ENCODE peak calls at places on chromosomes 11 and 22, in four cellular contexts. H is GM13976, P is fibroblast of lung, L is AG04450. O is an unnamed sample.

GRCh38 chr11:133952199-133953190 is 4.3 kb downstream of the IGSF9B start:
- DNase-seq in H (no peak), P (no peak), L (no peak), O (no peak)

GRCh38 chr22:42388130-42388797 is 43.9 kb downstream of the NFAM1 start:
- DNase-seq in H (no peak), L (no peak), P (peak), O (no peak)

GRCh38 chr11:115503083-115503885 is 931 bp downstream of the CADM1 start:
- DNase-seq in L (no peak), H (peak), P (peak), O (peak)

GRCh38 chr11:125164422-125165110 is at the start of gene PKNOX2:
- DNase-seq in L (no peak), H (peak), P (peak), O (peak)

GRCh38 chr11:130389315-130389935 is 39.0 kb downstream of the ADAMTS8 start:
- DNase-seq in P (no peak), L (no peak), H (no peak), O (no peak)

GRCh38 chr11:116874251-116874650 is 36.8 kb upstream of the APOA1 start:
- DNase-seq in P (peak), L (no peak), H (no peak), O (no peak)

GRCh38 chr11:8167796-8168195 is 1.0 kb downstream of the RIC3 start:
- DNase-seq in P (peak), H (no peak), L (no peak), O (no peak)

GRCh38 chr22:37427128-37427710 is at the start of gene ELFN2:
- DNase-seq in P (peak), L (no peak), H (no peak), O (no peak)

GRCh38 chr11:62264004-62264403 is 6.0 kb upstream of the SCGB2A2 start:
- DNase-seq in L (no peak), P (no peak), H (no peak), O (no peak)

GRCh38 chr11:102115557-102115956 is 5.3 kb downstream of the YAP1 start:
- DNase-seq in H (no peak), P (peak), L (no peak), O (no peak)

GRCh38 chr11:78313898-78314297 is 103.7 kb downstream of the GAB2 start:
- DNase-seq in H (no peak), L (no peak), P (no peak), O (no peak)

GRCh38 chr11:95641506-95641905 is 148.1 kb downstream of the FAM76B start:
- DNase-seq in L (no peak), P (no peak), H (peak), O (no peak)

GRCh38 chr11:69919659-69920499 is 100.7 kb upstream of the FGF3 start:
- DNase-seq in H (no peak), P (no peak), L (no peak), O (no peak)

GRCh38 chr11:19922689-19923035 is 210.0 kb downstream of the NAV2 start:
- DNase-seq in H (no peak), L (no peak), P (peak), O (no peak)

GRCh38 chr11:115521874-115522273 is 17.7 kb upstream of the CADM1 start:
- DNase-seq in H (no peak), P (no peak), L (no peak), O (no peak)

GRCh38 chr11:23280088-23280487 is 419.8 kb upstream of the CCDC179 start:
- DNase-seq in L (no peak), P (peak), H (no peak), O (no peak)

DNA sequence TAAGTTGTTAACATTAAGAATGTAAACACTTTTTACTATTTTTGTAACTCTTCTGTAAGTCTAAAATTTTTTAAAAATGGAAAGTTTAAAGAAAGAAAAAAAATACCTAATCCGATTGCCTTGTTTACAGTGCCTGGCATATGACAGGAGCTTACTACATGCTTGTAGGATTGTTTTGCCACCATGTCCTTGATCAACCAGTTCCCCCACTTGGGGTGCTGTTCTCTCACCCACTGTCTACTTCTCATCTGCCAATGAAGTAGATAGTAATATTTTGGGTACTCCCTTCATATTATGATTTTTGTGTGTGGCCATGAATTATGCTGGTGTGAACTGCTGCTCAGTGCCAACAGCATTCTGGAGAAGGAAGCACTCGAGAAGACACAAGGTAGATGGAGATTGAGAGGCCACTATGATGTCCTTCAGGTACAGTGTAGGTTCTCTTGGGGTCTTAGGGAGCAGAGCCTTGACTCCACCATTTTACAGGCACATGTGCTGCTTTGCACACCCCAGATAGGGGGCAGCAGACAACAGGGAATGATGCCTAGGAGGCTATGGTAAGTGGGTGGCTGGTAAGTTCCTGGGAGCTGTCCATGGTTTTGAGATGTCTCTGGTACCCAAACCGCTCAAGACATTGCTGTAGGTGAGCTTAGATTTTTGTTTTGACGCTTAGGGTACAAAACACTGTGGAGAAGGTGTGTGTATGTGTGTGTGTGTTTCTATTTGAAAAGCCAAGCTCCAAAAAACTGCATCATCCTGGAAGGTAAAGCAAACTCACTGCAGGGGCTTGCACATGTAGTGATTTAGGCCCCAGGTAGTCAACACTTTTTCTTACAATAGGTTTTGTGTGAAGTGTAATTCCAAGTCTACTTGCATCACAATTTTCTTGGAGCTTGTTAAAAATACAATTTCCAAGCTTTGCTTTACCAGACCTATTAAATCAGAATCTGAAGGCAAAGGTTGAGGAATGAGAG is 494.5 kb upstream of the LARGE1 start:
- DNase-seq in H (peak), P (peak), L (no peak), O (no peak)
- TF ChIP-seq CTCF in H (peak), P (no peak), L (no peak), O (peak)

DNA sequence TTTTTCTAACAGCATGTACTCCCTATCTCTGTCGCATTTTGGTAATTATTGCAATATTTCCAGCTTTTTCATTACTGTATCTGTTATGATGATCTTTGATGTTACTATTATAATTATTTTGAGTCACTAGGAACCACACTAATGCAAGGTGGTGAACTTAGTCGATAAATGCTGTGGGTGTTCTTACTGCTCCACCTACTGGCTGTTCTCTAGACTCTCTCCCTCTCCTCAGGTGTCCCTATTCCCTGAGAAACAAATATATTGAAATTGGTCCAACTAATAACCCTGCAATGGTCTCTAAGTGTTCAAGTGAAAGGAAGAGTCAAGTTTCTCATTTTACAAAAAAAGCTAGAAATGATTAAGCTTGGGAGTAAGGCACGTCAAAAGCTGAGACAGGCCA is 10.5 kb downstream of the ARL14EP start:
- DNase-seq in P (no peak), L (no peak), H (no peak), O (no peak)
- TF ChIP-seq CTCF in P (peak), L (peak), H (peak), O (peak)

DNA sequence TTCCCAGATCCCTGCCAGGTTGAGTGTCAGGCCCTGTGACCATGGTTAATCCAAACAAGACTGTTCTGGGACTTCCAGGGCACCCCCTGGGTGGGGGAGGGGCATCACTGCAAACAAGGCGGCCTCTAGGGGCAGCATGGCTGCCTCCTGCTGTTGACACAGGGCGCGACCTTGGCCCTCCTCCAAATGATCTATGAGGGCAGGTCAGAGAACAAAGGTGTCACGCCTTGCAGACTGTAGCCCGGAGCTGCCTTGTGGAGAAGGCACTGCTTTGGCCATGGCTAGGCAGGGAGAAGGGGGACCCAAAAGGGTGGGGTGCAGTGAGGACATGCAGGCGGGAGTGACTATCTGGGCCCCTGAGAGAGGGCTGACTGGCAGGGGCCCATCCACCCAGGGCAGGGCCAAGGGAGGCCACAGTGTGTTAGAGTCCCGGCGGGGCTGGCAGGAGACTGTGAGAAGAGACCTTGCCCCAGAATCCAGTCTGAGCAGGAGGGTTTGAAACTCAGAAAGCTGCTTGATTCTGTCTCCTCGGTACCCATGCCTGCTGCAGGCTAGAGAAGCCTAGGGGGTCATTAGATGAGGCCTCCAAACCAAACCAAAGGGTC is 35.6 kb downstream of the KCNC1 start:
- DNase-seq in L (no peak), P (no peak), H (no peak), O (no peak)
- TF ChIP-seq CTCF in L (no peak), P (no peak), H (no peak), O (no peak)

DNA sequence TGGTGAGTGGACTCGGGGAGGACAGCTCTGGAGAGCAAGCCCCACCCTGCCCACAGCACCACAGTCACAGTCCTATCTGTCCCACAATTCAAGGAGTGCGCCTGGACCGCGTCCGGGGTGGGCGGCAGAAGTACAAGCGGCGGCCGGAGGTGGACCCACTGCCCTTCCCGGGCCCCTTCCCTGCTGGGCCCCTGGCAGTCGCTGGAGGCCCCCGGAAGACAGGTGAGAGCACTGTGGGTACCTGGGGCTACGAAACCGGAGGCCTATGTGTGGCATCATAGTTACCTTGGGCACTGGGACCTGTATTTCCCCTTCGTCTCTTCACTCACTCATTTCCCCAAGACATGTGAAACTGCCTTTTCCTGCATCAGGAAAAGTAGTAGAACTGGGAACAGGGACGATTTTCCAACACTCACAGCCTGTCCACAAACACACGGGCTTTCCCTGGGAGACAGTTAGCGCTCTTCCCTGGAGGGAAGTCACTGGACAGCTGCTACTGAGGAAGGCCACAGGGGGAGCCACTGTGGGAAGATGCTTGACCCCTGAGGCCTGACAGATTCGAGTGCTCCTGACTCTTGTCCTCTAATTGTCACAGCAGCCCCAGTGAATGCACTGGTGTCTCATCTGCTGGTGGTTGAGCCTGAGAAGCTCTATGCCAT is 3.1 kb downstream of the TRMT112 start:
- DNase-seq in P (no peak), H (no peak), L (no peak), O (no peak)
- TF ChIP-seq CTCF in P (no peak), H (no peak), L (peak), O (no peak)

DNA sequence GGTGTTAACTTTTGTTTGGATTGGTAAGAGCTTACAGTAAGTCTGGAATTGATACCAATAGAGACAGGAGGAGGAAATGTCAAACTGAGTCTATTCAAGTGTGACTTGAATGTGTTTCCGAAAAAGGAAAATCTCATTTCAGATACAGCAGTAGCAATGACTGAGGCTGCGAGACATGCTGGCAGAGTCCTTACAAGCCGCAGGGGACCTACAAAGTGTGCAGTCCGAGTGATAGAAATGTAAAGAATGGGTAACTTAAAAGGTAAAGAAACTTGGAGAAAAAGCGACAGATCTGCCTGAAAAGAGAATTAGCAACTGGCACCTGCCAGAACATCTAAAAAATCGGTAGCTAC is 444 bp downstream of the CWF19L2 start:
- DNase-seq in L (no peak), P (peak), H (no peak), O (no peak)
- TF ChIP-seq CTCF in L (no peak), P (no peak), H (no peak), O (no peak)

GRCh38 chr11:2693851-2694261 is 5.9 kb downstream of the KCNQ1OT1 start:
- DNase-seq in P (no peak), H (no peak), L (no peak), O (no peak)
- TF ChIP-seq CTCF in P (no peak), H (no peak), L (no peak), O (peak)